ENCODE peak calls at places on chromosome 14, in nine cellular contexts. One of them, this sample, is unnamed.

GRCh38 chr14:68111733-68112270 is 292.2 kb downstream of the RAD51B start:
- ATAC-seq in mucosa of descending colon: peak
- ATAC-seq in activated CD8-positive, alpha-beta T cell treated with anti-CD3 and anti-CD28 coated beads, Interleukin-2, amount 10 ng/mL, durations not matched to agents 7 days and 5 days: no peak
- ATAC-seq in stimulated activated effector memory CD8-positive, alpha-beta T cell treated with anti-CD3 and anti-CD28 coated beads, Interleukin-12 subunit alpha, Interleukin-12 subunit beta, amount 100 ng/mL, for 72 hours: no peak
- ATAC-seq in IMR-90: no peak
- ATAC-seq in left lung: no peak
- ATAC-seq in memory B cell: no peak
- ATAC-seq in central memory CD8-positive, alpha-beta T cell: no peak
- ATAC-seq in stimulated activated naive CD8-positive, alpha-beta T cell treated with anti-CD3 and anti-CD28 coated beads, Interleukin-15, amount 100 ng/mL, for 72 hours: no peak
- ATAC-seq in this sample: peak

GRCh38 chr14:70662816-70663215 is 21.1 kb downstream of the TTC9 start:
- ATAC-seq in central memory CD8-positive, alpha-beta T cell: no peak
- ATAC-seq in IMR-90: no peak
- ATAC-seq in mucosa of descending colon: no peak
- ATAC-seq in stimulated activated effector memory CD8-positive, alpha-beta T cell treated with anti-CD3 and anti-CD28 coated beads, Interleukin-12 subunit alpha, Interleukin-12 subunit beta, amount 100 ng/mL, for 72 hours: no peak
- ATAC-seq in stimulated activated naive CD8-positive, alpha-beta T cell treated with anti-CD3 and anti-CD28 coated beads, Interleukin-15, amount 100 ng/mL, for 72 hours: no peak
- ATAC-seq in left lung: no peak
- ATAC-seq in activated CD8-positive, alpha-beta T cell treated with anti-CD3 and anti-CD28 coated beads, Interleukin-2, amount 10 ng/mL, durations not matched to agents 7 days and 5 days: no peak
- ATAC-seq in memory B cell: no peak
- ATAC-seq in this sample: no peak

GRCh38 chr14:104048758-104049496 is 36.6 kb upstream of the ASPG start:
- ATAC-seq in left lung: peak
- ATAC-seq in memory B cell: no peak
- ATAC-seq in IMR-90: no peak
- ATAC-seq in stimulated activated naive CD8-positive, alpha-beta T cell treated with anti-CD3 and anti-CD28 coated beads, Interleukin-15, amount 100 ng/mL, for 72 hours: no peak
- ATAC-seq in central memory CD8-positive, alpha-beta T cell: no peak
- ATAC-seq in mucosa of descending colon: no peak
- ATAC-seq in stimulated activated effector memory CD8-positive, alpha-beta T cell treated with anti-CD3 and anti-CD28 coated beads, Interleukin-12 subunit alpha, Interleukin-12 subunit beta, amount 100 ng/mL, for 72 hours: no peak
- ATAC-seq in activated CD8-positive, alpha-beta T cell treated with anti-CD3 and anti-CD28 coated beads, Interleukin-2, amount 10 ng/mL, durations not matched to agents 7 days and 5 days: no peak
- ATAC-seq in this sample: no peak

GRCh38 chr14:51648296-51648695 is 3.4 kb upstream of the FRMD6 start:
- ATAC-seq in activated CD8-positive, alpha-beta T cell treated with anti-CD3 and anti-CD28 coated beads, Interleukin-2, amount 10 ng/mL, durations not matched to agents 7 days and 5 days: no peak
- ATAC-seq in memory B cell: no peak
- ATAC-seq in left lung: no peak
- ATAC-seq in mucosa of descending colon: no peak
- ATAC-seq in central memory CD8-positive, alpha-beta T cell: no peak
- ATAC-seq in IMR-90: no peak
- ATAC-seq in stimulated activated naive CD8-positive, alpha-beta T cell treated with anti-CD3 and anti-CD28 coated beads, Interleukin-15, amount 100 ng/mL, for 72 hours: no peak
- ATAC-seq in stimulated activated effector memory CD8-positive, alpha-beta T cell treated with anti-CD3 and anti-CD28 coated beads, Interleukin-12 subunit alpha, Interleukin-12 subunit beta, amount 100 ng/mL, for 72 hours: no peak
- ATAC-seq in this sample: no peak

GRCh38 chr14:25537846-25538455 is 488.0 kb upstream of the STXBP6 start:
- ATAC-seq in left lung: peak
- ATAC-seq in stimulated activated naive CD8-positive, alpha-beta T cell treated with anti-CD3 and anti-CD28 coated beads, Interleukin-15, amount 100 ng/mL, for 72 hours: no peak
- ATAC-seq in central memory CD8-positive, alpha-beta T cell: no peak
- ATAC-seq in mucosa of descending colon: peak
- ATAC-seq in IMR-90: no peak
- ATAC-seq in activated CD8-positive, alpha-beta T cell treated with anti-CD3 and anti-CD28 coated beads, Interleukin-2, amount 10 ng/mL, durations not matched to agents 7 days and 5 days: no peak
- ATAC-seq in stimulated activated effector memory CD8-positive, alpha-beta T cell treated with anti-CD3 and anti-CD28 coated beads, Interleukin-12 subunit alpha, Interleukin-12 subunit beta, amount 100 ng/mL, for 72 hours: no peak
- ATAC-seq in memory B cell: no peak
- ATAC-seq in this sample: no peak

GRCh38 chr14:33693237-33693636 is 257.6 kb downstream of the EGLN3 start:
- ATAC-seq in stimulated activated naive CD8-positive, alpha-beta T cell treated with anti-CD3 and anti-CD28 coated beads, Interleukin-15, amount 100 ng/mL, for 72 hours: no peak
- ATAC-seq in memory B cell: no peak
- ATAC-seq in IMR-90: no peak
- ATAC-seq in central memory CD8-positive, alpha-beta T cell: no peak
- ATAC-seq in activated CD8-positive, alpha-beta T cell treated with anti-CD3 and anti-CD28 coated beads, Interleukin-2, amount 10 ng/mL, durations not matched to agents 7 days and 5 days: no peak
- ATAC-seq in stimulated activated effector memory CD8-positive, alpha-beta T cell treated with anti-CD3 and anti-CD28 coated beads, Interleukin-12 subunit alpha, Interleukin-12 subunit beta, amount 100 ng/mL, for 72 hours: no peak
- ATAC-seq in left lung: no peak
- ATAC-seq in mucosa of descending colon: no peak
- ATAC-seq in this sample: no peak

GRCh38 chr14:23308721-23309445 is 2.2 kb downstream of the BCL2L2 start:
- ATAC-seq in IMR-90: no peak
- ATAC-seq in central memory CD8-positive, alpha-beta T cell: no peak
- ATAC-seq in mucosa of descending colon: no peak
- ATAC-seq in stimulated activated naive CD8-positive, alpha-beta T cell treated with anti-CD3 and anti-CD28 coated beads, Interleukin-15, amount 100 ng/mL, for 72 hours: no peak
- ATAC-seq in activated CD8-positive, alpha-beta T cell treated with anti-CD3 and anti-CD28 coated beads, Interleukin-2, amount 10 ng/mL, durations not matched to agents 7 days and 5 days: no peak
- ATAC-seq in left lung: no peak
- ATAC-seq in stimulated activated effector memory CD8-positive, alpha-beta T cell treated with anti-CD3 and anti-CD28 coated beads, Interleukin-12 subunit alpha, Interleukin-12 subunit beta, amount 100 ng/mL, for 72 hours: no peak
- ATAC-seq in memory B cell: no peak
- ATAC-seq in this sample: no peak

GRCh38 chr14:51774209-51774608 is 86.2 kb upstream of the GNG2 start:
- ATAC-seq in memory B cell: no peak
- ATAC-seq in left lung: no peak
- ATAC-seq in activated CD8-positive, alpha-beta T cell treated with anti-CD3 and anti-CD28 coated beads, Interleukin-2, amount 10 ng/mL, durations not matched to agents 7 days and 5 days: peak
- ATAC-seq in stimulated activated effector memory CD8-positive, alpha-beta T cell treated with anti-CD3 and anti-CD28 coated beads, Interleukin-12 subunit alpha, Interleukin-12 subunit beta, amount 100 ng/mL, for 72 hours: peak
- ATAC-seq in IMR-90: no peak
- ATAC-seq in stimulated activated naive CD8-positive, alpha-beta T cell treated with anti-CD3 and anti-CD28 coated beads, Interleukin-15, amount 100 ng/mL, for 72 hours: peak
- ATAC-seq in mucosa of descending colon: no peak
- ATAC-seq in central memory CD8-positive, alpha-beta T cell: no peak
- ATAC-seq in this sample: peak

GRCh38 chr14:74492413-74493342 is at the start of gene NPC2:
- ATAC-seq in central memory CD8-positive, alpha-beta T cell: no peak
- ATAC-seq in stimulated activated effector memory CD8-positive, alpha-beta T cell treated with anti-CD3 and anti-CD28 coated beads, Interleukin-12 subunit alpha, Interleukin-12 subunit beta, amount 100 ng/mL, for 72 hours: peak
- ATAC-seq in activated CD8-positive, alpha-beta T cell treated with anti-CD3 and anti-CD28 coated beads, Interleukin-2, amount 10 ng/mL, durations not matched to agents 7 days and 5 days: no peak
- ATAC-seq in mucosa of descending colon: peak
- ATAC-seq in memory B cell: no peak
- ATAC-seq in stimulated activated naive CD8-positive, alpha-beta T cell treated with anti-CD3 and anti-CD28 coated beads, Interleukin-15, amount 100 ng/mL, for 72 hours: peak
- ATAC-seq in IMR-90: no peak
- ATAC-seq in left lung: no peak
- ATAC-seq in this sample: no peak

GRCh38 chr14:46580941-46581671 is 70.5 kb downstream of the RPL10L start:
- ATAC-seq in activated CD8-positive, alpha-beta T cell treated with anti-CD3 and anti-CD28 coated beads, Interleukin-2, amount 10 ng/mL, durations not matched to agents 7 days and 5 days: no peak
- ATAC-seq in left lung: peak
- ATAC-seq in mucosa of descending colon: peak
- ATAC-seq in stimulated activated naive CD8-positive, alpha-beta T cell treated with anti-CD3 and anti-CD28 coated beads, Interleukin-15, amount 100 ng/mL, for 72 hours: no peak
- ATAC-seq in IMR-90: no peak
- ATAC-seq in central memory CD8-positive, alpha-beta T cell: no peak
- ATAC-seq in stimulated activated effector memory CD8-positive, alpha-beta T cell treated with anti-CD3 and anti-CD28 coated beads, Interleukin-12 subunit alpha, Interleukin-12 subunit beta, amount 100 ng/mL, for 72 hours: no peak
- ATAC-seq in memory B cell: no peak
- ATAC-seq in this sample: no peak

GRCh38 chr14:104130974-104131651 is 7.3 kb upstream of the KIF26A start:
- ATAC-seq in activated CD8-positive, alpha-beta T cell treated with anti-CD3 and anti-CD28 coated beads, Interleukin-2, amount 10 ng/mL, durations not matched to agents 7 days and 5 days: no peak
- ATAC-seq in memory B cell: no peak
- ATAC-seq in central memory CD8-positive, alpha-beta T cell: no peak
- ATAC-seq in mucosa of descending colon: peak
- ATAC-seq in stimulated activated effector memory CD8-positive, alpha-beta T cell treated with anti-CD3 and anti-CD28 coated beads, Interleukin-12 subunit alpha, Interleukin-12 subunit beta, amount 100 ng/mL, for 72 hours: peak
- ATAC-seq in stimulated activated naive CD8-positive, alpha-beta T cell treated with anti-CD3 and anti-CD28 coated beads, Interleukin-15, amount 100 ng/mL, for 72 hours: peak
- ATAC-seq in left lung: peak
- ATAC-seq in IMR-90: no peak
- ATAC-seq in this sample: peak

GRCh38 chr14:104975481-104976197 is 2.5 kb downstream of the AHNAK2 start:
- ATAC-seq in IMR-90: no peak
- ATAC-seq in mucosa of descending colon: no peak
- ATAC-seq in stimulated activated naive CD8-positive, alpha-beta T cell treated with anti-CD3 and anti-CD28 coated beads, Interleukin-15, amount 100 ng/mL, for 72 hours: peak
- ATAC-seq in left lung: no peak
- ATAC-seq in memory B cell: peak
- ATAC-seq in activated CD8-positive, alpha-beta T cell treated with anti-CD3 and anti-CD28 coated beads, Interleukin-2, amount 10 ng/mL, durations not matched to agents 7 days and 5 days: peak
- ATAC-seq in central memory CD8-positive, alpha-beta T cell: peak
- ATAC-seq in stimulated activated effector memory CD8-positive, alpha-beta T cell treated with anti-CD3 and anti-CD28 coated beads, Interleukin-12 subunit alpha, Interleukin-12 subunit beta, amount 100 ng/mL, for 72 hours: peak
- ATAC-seq in this sample: no peak

GRCh38 chr14:91893659-91894058 is 26.3 kb upstream of the TC2N start:
- ATAC-seq in activated CD8-positive, alpha-beta T cell treated with anti-CD3 and anti-CD28 coated beads, Interleukin-2, amount 10 ng/mL, durations not matched to agents 7 days and 5 days: no peak
- ATAC-seq in mucosa of descending colon: no peak
- ATAC-seq in central memory CD8-positive, alpha-beta T cell: no peak
- ATAC-seq in memory B cell: no peak
- ATAC-seq in IMR-90: no peak
- ATAC-seq in stimulated activated effector memory CD8-positive, alpha-beta T cell treated with anti-CD3 and anti-CD28 coated beads, Interleukin-12 subunit alpha, Interleukin-12 subunit beta, amount 100 ng/mL, for 72 hours: peak
- ATAC-seq in left lung: no peak
- ATAC-seq in stimulated activated naive CD8-positive, alpha-beta T cell treated with anti-CD3 and anti-CD28 coated beads, Interleukin-15, amount 100 ng/mL, for 72 hours: peak
- ATAC-seq in this sample: peak

GRCh38 chr14:62064741-62065323 is 302.6 kb downstream of the SNAPC1 start:
- ATAC-seq in IMR-90: no peak
- ATAC-seq in stimulated activated effector memory CD8-positive, alpha-beta T cell treated with anti-CD3 and anti-CD28 coated beads, Interleukin-12 subunit alpha, Interleukin-12 subunit beta, amount 100 ng/mL, for 72 hours: no peak
- ATAC-seq in stimulated activated naive CD8-positive, alpha-beta T cell treated with anti-CD3 and anti-CD28 coated beads, Interleukin-15, amount 100 ng/mL, for 72 hours: no peak
- ATAC-seq in mucosa of descending colon: no peak
- ATAC-seq in left lung: no peak
- ATAC-seq in activated CD8-positive, alpha-beta T cell treated with anti-CD3 and anti-CD28 coated beads, Interleukin-2, amount 10 ng/mL, durations not matched to agents 7 days and 5 days: no peak
- ATAC-seq in central memory CD8-positive, alpha-beta T cell: no peak
- ATAC-seq in memory B cell: no peak
- ATAC-seq in this sample: no peak

GRCh38 chr14:30826070-30826469 is 48.3 kb upstream of the COCH start:
- ATAC-seq in stimulated activated naive CD8-positive, alpha-beta T cell treated with anti-CD3 and anti-CD28 coated beads, Interleukin-15, amount 100 ng/mL, for 72 hours: no peak
- ATAC-seq in activated CD8-positive, alpha-beta T cell treated with anti-CD3 and anti-CD28 coated beads, Interleukin-2, amount 10 ng/mL, durations not matched to agents 7 days and 5 days: no peak
- ATAC-seq in central memory CD8-positive, alpha-beta T cell: no peak
- ATAC-seq in memory B cell: no peak
- ATAC-seq in IMR-90: no peak
- ATAC-seq in stimulated activated effector memory CD8-positive, alpha-beta T cell treated with anti-CD3 and anti-CD28 coated beads, Interleukin-12 subunit alpha, Interleukin-12 subunit beta, amount 100 ng/mL, for 72 hours: no peak
- ATAC-seq in left lung: no peak
- ATAC-seq in mucosa of descending colon: no peak
- ATAC-seq in this sample: no peak

GRCh38 chr14:38124496-38124895 is 83.2 kb upstream of the SSTR1 start:
- ATAC-seq in stimulated activated naive CD8-positive, alpha-beta T cell treated with anti-CD3 and anti-CD28 coated beads, Interleukin-15, amount 100 ng/mL, for 72 hours: no peak
- ATAC-seq in mucosa of descending colon: no peak
- ATAC-seq in central memory CD8-positive, alpha-beta T cell: no peak
- ATAC-seq in activated CD8-positive, alpha-beta T cell treated with anti-CD3 and anti-CD28 coated beads, Interleukin-2, amount 10 ng/mL, durations not matched to agents 7 days and 5 days: no peak
- ATAC-seq in stimulated activated effector memory CD8-positive, alpha-beta T cell treated with anti-CD3 and anti-CD28 coated beads, Interleukin-12 subunit alpha, Interleukin-12 subunit beta, amount 100 ng/mL, for 72 hours: no peak
- ATAC-seq in IMR-90: no peak
- ATAC-seq in left lung: no peak
- ATAC-seq in memory B cell: no peak
- ATAC-seq in this sample: no peak

GRCh38 chr14:105532735-105533141 is 6.4 kb downstream of the TMEM121 start:
- ATAC-seq in mucosa of descending colon: peak
- ATAC-seq in central memory CD8-positive, alpha-beta T cell: no peak
- ATAC-seq in activated CD8-positive, alpha-beta T cell treated with anti-CD3 and anti-CD28 coated beads, Interleukin-2, amount 10 ng/mL, durations not matched to agents 7 days and 5 days: no peak
- ATAC-seq in stimulated activated naive CD8-positive, alpha-beta T cell treated with anti-CD3 and anti-CD28 coated beads, Interleukin-15, amount 100 ng/mL, for 72 hours: no peak
- ATAC-seq in memory B cell: peak
- ATAC-seq in stimulated activated effector memory CD8-positive, alpha-beta T cell treated with anti-CD3 and anti-CD28 coated beads, Interleukin-12 subunit alpha, Interleukin-12 subunit beta, amount 100 ng/mL, for 72 hours: no peak
- ATAC-seq in IMR-90: peak
- ATAC-seq in left lung: no peak
- ATAC-seq in this sample: no peak

GRCh38 chr14:30680036-30680435 is 57.9 kb downstream of the SCFD1 start:
- ATAC-seq in IMR-90: no peak
- ATAC-seq in memory B cell: no peak
- ATAC-seq in mucosa of descending colon: no peak
- ATAC-seq in stimulated activated naive CD8-positive, alpha-beta T cell treated with anti-CD3 and anti-CD28 coated beads, Interleukin-15, amount 100 ng/mL, for 72 hours: no peak
- ATAC-seq in stimulated activated effector memory CD8-positive, alpha-beta T cell treated with anti-CD3 and anti-CD28 coated beads, Interleukin-12 subunit alpha, Interleukin-12 subunit beta, amount 100 ng/mL, for 72 hours: no peak
- ATAC-seq in activated CD8-positive, alpha-beta T cell treated with anti-CD3 and anti-CD28 coated beads, Interleukin-2, amount 10 ng/mL, durations not matched to agents 7 days and 5 days: no peak
- ATAC-seq in central memory CD8-positive, alpha-beta T cell: no peak
- ATAC-seq in left lung: no peak
- ATAC-seq in this sample: no peak

GRCh38 chr14:90676859-90677258 is 139.4 kb downstream of the TTC7B start:
- ATAC-seq in left lung: no peak
- ATAC-seq in stimulated activated naive CD8-positive, alpha-beta T cell treated with anti-CD3 and anti-CD28 coated beads, Interleukin-15, amount 100 ng/mL, for 72 hours: no peak
- ATAC-seq in stimulated activated effector memory CD8-positive, alpha-beta T cell treated with anti-CD3 and anti-CD28 coated beads, Interleukin-12 subunit alpha, Interleukin-12 subunit beta, amount 100 ng/mL, for 72 hours: no peak
- ATAC-seq in memory B cell: no peak
- ATAC-seq in mucosa of descending colon: no peak
- ATAC-seq in IMR-90: no peak
- ATAC-seq in central memory CD8-positive, alpha-beta T cell: no peak
- ATAC-seq in activated CD8-positive, alpha-beta T cell treated with anti-CD3 and anti-CD28 coated beads, Interleukin-2, amount 10 ng/mL, durations not matched to agents 7 days and 5 days: no peak
- ATAC-seq in this sample: no peak

GRCh38 chr14:105647784-105648608 is 121.6 kb downstream of the TMEM121 start:
- ATAC-seq in stimulated activated naive CD8-positive, alpha-beta T cell treated with anti-CD3 and anti-CD28 coated beads, Interleukin-15, amount 100 ng/mL, for 72 hours: no peak
- ATAC-seq in IMR-90: no peak
- ATAC-seq in activated CD8-positive, alpha-beta T cell treated with anti-CD3 and anti-CD28 coated beads, Interleukin-2, amount 10 ng/mL, durations not matched to agents 7 days and 5 days: no peak
- ATAC-seq in memory B cell: peak
- ATAC-seq in central memory CD8-positive, alpha-beta T cell: no peak
- ATAC-seq in left lung: no peak
- ATAC-seq in stimulated activated effector memory CD8-positive, alpha-beta T cell treated with anti-CD3 and anti-CD28 coated beads, Interleukin-12 subunit alpha, Interleukin-12 subunit beta, amount 100 ng/mL, for 72 hours: peak
- ATAC-seq in mucosa of descending colon: peak
- ATAC-seq in this sample: peak

GRCh38 chr14:24262821-24263733 is at the start of gene TGM1:
- ATAC-seq in activated CD8-positive, alpha-beta T cell treated with anti-CD3 and anti-CD28 coated beads, Interleukin-2, amount 10 ng/mL, durations not matched to agents 7 days and 5 days: no peak
- ATAC-seq in left lung: no peak
- ATAC-seq in IMR-90: no peak
- ATAC-seq in stimulated activated effector memory CD8-positive, alpha-beta T cell treated with anti-CD3 and anti-CD28 coated beads, Interleukin-12 subunit alpha, Interleukin-12 subunit beta, amount 100 ng/mL, for 72 hours: peak
- ATAC-seq in mucosa of descending colon: no peak
- ATAC-seq in memory B cell: no peak
- ATAC-seq in stimulated activated naive CD8-positive, alpha-beta T cell treated with anti-CD3 and anti-CD28 coated beads, Interleukin-15, amount 100 ng/mL, for 72 hours: peak
- ATAC-seq in central memory CD8-positive, alpha-beta T cell: no peak
- ATAC-seq in this sample: peak

GRCh38 chr14:75738192-75738591 is 77.1 kb downstream of the TTLL5 start:
- ATAC-seq in left lung: no peak
- ATAC-seq in mucosa of descending colon: no peak
- ATAC-seq in stimulated activated naive CD8-positive, alpha-beta T cell treated with anti-CD3 and anti-CD28 coated beads, Interleukin-15, amount 100 ng/mL, for 72 hours: no peak
- ATAC-seq in activated CD8-positive, alpha-beta T cell treated with anti-CD3 and anti-CD28 coated beads, Interleukin-2, amount 10 ng/mL, durations not matched to agents 7 days and 5 days: no peak
- ATAC-seq in stimulated activated effector memory CD8-positive, alpha-beta T cell treated with anti-CD3 and anti-CD28 coated beads, Interleukin-12 subunit alpha, Interleukin-12 subunit beta, amount 100 ng/mL, for 72 hours: no peak
- ATAC-seq in memory B cell: no peak
- ATAC-seq in central memory CD8-positive, alpha-beta T cell: no peak
- ATAC-seq in IMR-90: no peak
- ATAC-seq in this sample: no peak

GRCh38 chr14:52563120-52563519 is 10.5 kb downstream of the GPR137C start:
- ATAC-seq in left lung: no peak
- ATAC-seq in mucosa of descending colon: no peak
- ATAC-seq in activated CD8-positive, alpha-beta T cell treated with anti-CD3 and anti-CD28 coated beads, Interleukin-2, amount 10 ng/mL, durations not matched to agents 7 days and 5 days: no peak
- ATAC-seq in memory B cell: no peak
- ATAC-seq in stimulated activated effector memory CD8-positive, alpha-beta T cell treated with anti-CD3 and anti-CD28 coated beads, Interleukin-12 subunit alpha, Interleukin-12 subunit beta, amount 100 ng/mL, for 72 hours: peak
- ATAC-seq in central memory CD8-positive, alpha-beta T cell: no peak
- ATAC-seq in stimulated activated naive CD8-positive, alpha-beta T cell treated with anti-CD3 and anti-CD28 coated beads, Interleukin-15, amount 100 ng/mL, for 72 hours: no peak
- ATAC-seq in IMR-90: peak
- ATAC-seq in this sample: no peak

GRCh38 chr14:31196839-31197477 is 10.6 kb downstream of the HECTD1 start:
- ATAC-seq in left lung: peak
- ATAC-seq in IMR-90: no peak
- ATAC-seq in central memory CD8-positive, alpha-beta T cell: no peak
- ATAC-seq in stimulated activated effector memory CD8-positive, alpha-beta T cell treated with anti-CD3 and anti-CD28 coated beads, Interleukin-12 subunit alpha, Interleukin-12 subunit beta, amount 100 ng/mL, for 72 hours: no peak
- ATAC-seq in stimulated activated naive CD8-positive, alpha-beta T cell treated with anti-CD3 and anti-CD28 coated beads, Interleukin-15, amount 100 ng/mL, for 72 hours: no peak
- ATAC-seq in mucosa of descending colon: no peak
- ATAC-seq in memory B cell: no peak
- ATAC-seq in activated CD8-positive, alpha-beta T cell treated with anti-CD3 and anti-CD28 coated beads, Interleukin-2, amount 10 ng/mL, durations not matched to agents 7 days and 5 days: no peak
- ATAC-seq in this sample: no peak

GRCh38 chr14:26887842-26888241 is 290.0 kb upstream of the NOVA1 start:
- ATAC-seq in memory B cell: no peak
- ATAC-seq in left lung: no peak
- ATAC-seq in stimulated activated naive CD8-positive, alpha-beta T cell treated with anti-CD3 and anti-CD28 coated beads, Interleukin-15, amount 100 ng/mL, for 72 hours: no peak
- ATAC-seq in activated CD8-positive, alpha-beta T cell treated with anti-CD3 and anti-CD28 coated beads, Interleukin-2, amount 10 ng/mL, durations not matched to agents 7 days and 5 days: no peak
- ATAC-seq in stimulated activated effector memory CD8-positive, alpha-beta T cell treated with anti-CD3 and anti-CD28 coated beads, Interleukin-12 subunit alpha, Interleukin-12 subunit beta, amount 100 ng/mL, for 72 hours: no peak
- ATAC-seq in central memory CD8-positive, alpha-beta T cell: no peak
- ATAC-seq in mucosa of descending colon: no peak
- ATAC-seq in IMR-90: no peak
- ATAC-seq in this sample: no peak

GRCh38 chr14:58298880-58299664 is 717 bp downstream of the ARID4A start:
- ATAC-seq in IMR-90: peak
- ATAC-seq in central memory CD8-positive, alpha-beta T cell: no peak
- ATAC-seq in activated CD8-positive, alpha-beta T cell treated with anti-CD3 and anti-CD28 coated beads, Interleukin-2, amount 10 ng/mL, durations not matched to agents 7 days and 5 days: peak
- ATAC-seq in left lung: peak
- ATAC-seq in stimulated activated effector memory CD8-positive, alpha-beta T cell treated with anti-CD3 and anti-CD28 coated beads, Interleukin-12 subunit alpha, Interleukin-12 subunit beta, amount 100 ng/mL, for 72 hours: peak
- ATAC-seq in mucosa of descending colon: peak
- ATAC-seq in memory B cell: peak
- ATAC-seq in stimulated activated naive CD8-positive, alpha-beta T cell treated with anti-CD3 and anti-CD28 coated beads, Interleukin-15, amount 100 ng/mL, for 72 hours: peak
- ATAC-seq in this sample: peak

GRCh38 chr14:91078095-91078737 is 17.8 kb upstream of the RPS6KA5 start:
- ATAC-seq in mucosa of descending colon: peak
- ATAC-seq in stimulated activated effector memory CD8-positive, alpha-beta T cell treated with anti-CD3 and anti-CD28 coated beads, Interleukin-12 subunit alpha, Interleukin-12 subunit beta, amount 100 ng/mL, for 72 hours: peak
- ATAC-seq in IMR-90: no peak
- ATAC-seq in memory B cell: no peak
- ATAC-seq in stimulated activated naive CD8-positive, alpha-beta T cell treated with anti-CD3 and anti-CD28 coated beads, Interleukin-15, amount 100 ng/mL, for 72 hours: peak
- ATAC-seq in activated CD8-positive, alpha-beta T cell treated with anti-CD3 and anti-CD28 coated beads, Interleukin-2, amount 10 ng/mL, durations not matched to agents 7 days and 5 days: peak
- ATAC-seq in central memory CD8-positive, alpha-beta T cell: peak
- ATAC-seq in left lung: no peak
- ATAC-seq in this sample: no peak

GRCh38 chr14:68075382-68076029 is 255.9 kb downstream of the RAD51B start:
- ATAC-seq in stimulated activated effector memory CD8-positive, alpha-beta T cell treated with anti-CD3 and anti-CD28 coated beads, Interleukin-12 subunit alpha, Interleukin-12 subunit beta, amount 100 ng/mL, for 72 hours: no peak
- ATAC-seq in central memory CD8-positive, alpha-beta T cell: no peak
- ATAC-seq in mucosa of descending colon: no peak
- ATAC-seq in memory B cell: no peak
- ATAC-seq in stimulated activated naive CD8-positive, alpha-beta T cell treated with anti-CD3 and anti-CD28 coated beads, Interleukin-15, amount 100 ng/mL, for 72 hours: no peak
- ATAC-seq in IMR-90: no peak
- ATAC-seq in left lung: no peak
- ATAC-seq in activated CD8-positive, alpha-beta T cell treated with anti-CD3 and anti-CD28 coated beads, Interleukin-2, amount 10 ng/mL, durations not matched to agents 7 days and 5 days: no peak
- ATAC-seq in this sample: peak

This sample was measured in esophagus mucosa.